ENCODE peak calls at places on chromosomes 16 and 17, in seven cellular contexts. Y is HepG2, X is SK-N-SH, E is H1, H is K562, J is HCT116, V is GM12878. L is an unnamed sample.

GRCh38 chr16:77322757-77323156 is 112.1 kb downstream of the ADAMTS18 start:
- DNase-seq in Y (no peak), X (no peak), E (no peak), H (no peak), J (no peak), V (no peak), L (no peak)

GRCh38 chr16:27242868-27243590 is 25.5 kb downstream of the NSMCE1 start:
- DNase-seq in Y (peak), X (no peak), E (no peak), H (peak), J (no peak), V (peak), L (no peak)

GRCh38 chr16:54171855-54172537 is 114.6 kb downstream of the IRX3 start:
- DNase-seq in Y (peak), X (no peak), E (no peak), H (no peak), J (no peak), V (no peak), L (no peak)

GRCh38 chr16:85253127-85253941 is 141.1 kb upstream of the CIBAR2 start:
- DNase-seq in Y (peak), X (peak), E (no peak), H (peak), J (no peak), V (no peak), L (peak)

GRCh38 chr17:28947639-28948038 is 3.7 kb downstream of the PHF12 start:
- DNase-seq in Y (no peak), X (no peak), E (no peak), H (no peak), J (no peak), V (no peak), L (no peak)

GRCh38 chr17:2195729-2196128 is 107.9 kb downstream of the SMG6 start:
- DNase-seq in Y (no peak), X (no peak), E (no peak), H (no peak), J (no peak), V (peak), L (peak)

GRCh38 chr16:75116081-75116910 is at the start of gene LDHD:
- DNase-seq in Y (peak), X (peak), E (peak), H (peak), J (peak), V (no peak), L (peak)

GRCh38 chr17:9211133-9211765 is 189.9 kb downstream of the NTN1 start:
- DNase-seq in Y (no peak), X (no peak), E (no peak), H (no peak), J (no peak), V (no peak), L (peak)

GRCh38 chr16:28985206-28985605 is 354 bp downstream of the LAT start:
- DNase-seq in Y (no peak), X (no peak), E (no peak), H (no peak), J (no peak), V (no peak), L (no peak)

GRCh38 chr17:41966453-41967140 is at the start of gene CNP:
- DNase-seq in Y (peak), X (peak), E (no peak), H (peak), J (peak), V (peak), L (peak)

GRCh38 chr17:15262291-15263205 is 2.6 kb downstream of the PMP22 start:
- DNase-seq in Y (no peak), X (peak), E (no peak), H (peak), J (peak), V (no peak), L (no peak)

GRCh38 chr17:32747856-32748255 is 129.1 kb downstream of the MYO1D start:
- DNase-seq in Y (peak), X (no peak), E (no peak), H (no peak), J (no peak), V (no peak), L (no peak)

GRCh38 chr16:12573300-12573699 is 230.4 kb downstream of the CPPED1 start:
- DNase-seq in Y (no peak), X (no peak), E (no peak), H (no peak), J (no peak), V (peak), L (no peak)

GRCh38 chr17:78338860-78339259 is 21.0 kb downstream of the SOCS3 start:
- DNase-seq in Y (no peak), X (no peak), E (no peak), H (no peak), J (peak), V (no peak), L (no peak)

GRCh38 chr17:78741644-78742284 is 40.3 kb downstream of the CYTH1 start:
- DNase-seq in Y (no peak), X (no peak), E (no peak), H (no peak), J (no peak), V (no peak), L (no peak)

GRCh38 chr17:40714473-40714872 is 10.9 kb upstream of the KRT24 start:
- DNase-seq in Y (no peak), X (no peak), E (no peak), H (no peak), J (no peak), V (no peak), L (no peak)
- TF ChIP-seq JUND in Y (no peak), X (no peak), E (no peak), H (no peak), J (no peak), V (no peak), L (no peak)

DNA sequence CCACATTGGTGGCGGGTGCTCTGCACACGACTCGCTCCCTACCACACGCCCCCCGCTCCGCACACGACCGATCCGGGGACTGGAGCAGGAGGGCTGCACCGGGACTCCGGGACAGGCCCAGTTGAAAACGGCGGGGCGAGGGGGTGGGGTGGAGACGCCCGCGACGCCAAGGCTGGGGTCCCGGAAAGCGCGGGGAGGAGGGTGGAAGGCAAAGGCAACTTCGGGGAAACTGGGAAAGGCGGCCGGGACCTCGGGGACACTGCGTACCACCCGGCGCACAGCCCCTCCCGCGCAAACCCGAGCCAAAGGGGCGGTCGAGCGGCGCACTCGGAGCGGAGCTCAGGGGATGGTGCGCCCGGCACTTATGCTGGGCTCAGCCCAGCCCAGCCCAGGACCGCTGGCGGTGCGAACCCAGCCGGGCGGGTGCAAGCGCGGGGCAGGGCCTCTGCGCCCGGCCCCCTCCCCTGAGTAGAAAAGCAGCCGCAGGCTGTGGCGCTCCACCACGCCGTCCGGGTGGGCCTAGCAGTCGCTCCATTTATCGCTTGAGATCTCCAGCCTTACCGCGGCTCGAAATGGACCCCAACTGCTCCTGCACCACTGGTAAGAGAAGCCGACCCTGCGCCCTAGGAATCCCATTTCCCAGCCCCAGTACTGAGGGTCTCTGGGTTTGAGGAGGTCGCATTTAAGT is at the start of gene MT1M:
- DNase-seq in Y (no peak), X (peak), E (no peak), H (no peak), J (no peak), V (no peak), L (no peak)
- TF ChIP-seq JUND in Y (no peak), X (no peak), E (no peak), H (no peak), J (no peak), V (no peak), L (no peak)

DNA sequence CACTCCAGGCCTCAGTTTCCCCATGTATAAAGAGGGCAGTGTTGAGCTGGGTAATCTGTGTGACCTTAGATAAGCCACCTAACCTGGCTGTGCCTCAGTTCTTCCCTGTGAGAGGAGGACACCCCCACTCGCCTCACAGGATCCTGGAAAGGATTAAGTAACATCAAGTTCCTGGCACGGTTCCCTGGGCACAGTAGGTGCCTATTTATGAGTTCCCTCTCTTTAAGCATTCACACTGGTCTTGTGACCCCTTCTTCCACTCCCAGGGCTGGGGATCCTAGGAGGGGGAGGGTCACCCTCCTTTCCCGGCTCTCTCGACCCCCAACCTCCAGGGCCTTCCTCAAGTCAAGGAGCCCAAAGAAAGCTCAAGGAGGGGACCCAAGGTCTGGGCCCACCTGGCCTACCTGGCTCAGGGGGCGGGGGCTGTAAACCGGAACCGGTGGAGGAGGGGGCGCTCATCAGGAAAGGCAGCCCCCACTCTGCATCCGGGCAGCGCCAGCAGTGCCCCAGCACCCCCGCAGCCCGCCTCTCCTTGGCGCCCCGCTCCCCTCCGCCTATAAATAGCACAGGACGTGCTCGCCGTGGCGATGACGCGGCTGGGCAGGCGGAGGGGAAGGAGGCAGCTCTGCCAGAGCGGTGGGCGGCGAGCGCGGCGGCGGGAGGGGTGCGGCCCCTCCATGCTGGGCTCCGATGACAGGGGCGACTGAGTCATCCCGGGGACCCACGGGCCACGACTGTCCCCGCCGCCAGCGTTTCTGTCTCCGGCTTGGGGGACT is 9.4 kb downstream of the RPL19 start:
- DNase-seq in Y (no peak), X (peak), E (no peak), H (no peak), J (no peak), V (no peak), L (no peak)
- TF ChIP-seq JUND in Y (no peak), X (no peak), E (no peak), H (no peak), J (no peak), V (no peak), L (no peak)

GRCh38 chr16:50502616-50503000 is 45.6 kb upstream of the NKD1 start:
- DNase-seq in Y (peak), X (no peak), E (no peak), H (no peak), J (no peak), V (no peak), L (no peak)

GRCh38 chr16:50507397-50507796 is 40.8 kb upstream of the NKD1 start:
- DNase-seq in Y (no peak), X (no peak), E (no peak), H (no peak), J (no peak), V (no peak), L (no peak)

GRCh38 chr16:50505714-50506542 is 42.3 kb upstream of the NKD1 start:
- DNase-seq in Y (peak), X (no peak), E (no peak), H (no peak), J (no peak), V (no peak), L (no peak)

GRCh38 chr16:50506543-50506937 is 41.7 kb upstream of the NKD1 start:
- DNase-seq in Y (no peak), X (no peak), E (no peak), H (no peak), J (no peak), V (no peak), L (no peak)

GRCh38 chr16:50505115-50505514 is 43.1 kb upstream of the NKD1 start:
- DNase-seq in Y (no peak), X (no peak), E (no peak), H (no peak), J (no peak), V (no peak), L (no peak)
- TF ChIP-seq JUND in Y (no peak), X (no peak), E (no peak), H (no peak), J (no peak), V (no peak), L (no peak)

DNA sequence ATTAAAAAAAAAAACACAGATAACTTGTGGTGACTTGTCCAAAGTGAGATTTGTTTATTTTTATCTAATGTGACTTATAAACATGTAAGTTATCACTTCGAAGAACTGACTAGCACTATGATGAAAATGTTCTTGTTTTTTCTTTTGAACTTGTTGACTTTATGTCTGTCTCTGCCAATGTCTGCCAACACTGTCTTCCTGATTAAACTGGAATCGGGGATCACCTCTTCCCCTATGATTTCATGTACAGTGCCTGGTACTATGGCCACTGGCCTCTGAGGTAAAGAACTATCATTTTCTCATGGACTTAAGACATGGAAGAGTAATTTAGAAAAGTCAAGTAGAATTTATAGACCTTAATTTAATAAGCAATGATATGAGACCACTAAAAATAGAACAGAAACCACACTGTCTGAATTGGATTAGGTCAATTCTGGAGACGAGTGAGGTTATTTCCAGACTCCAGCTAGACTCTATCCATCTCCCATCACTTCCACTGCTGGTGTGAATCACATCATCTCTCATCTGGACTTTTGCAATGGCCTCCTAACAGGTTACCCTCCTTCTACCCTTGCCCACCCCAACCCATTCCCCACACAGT is 8.9 kb downstream of the C17orf78 start:
- DNase-seq in Y (no peak), X (no peak), E (no peak), H (no peak), J (no peak), V (no peak), L (no peak)
- TF ChIP-seq JUND in Y (no peak), X (no peak), E (no peak), H (no peak), J (no peak), V (no peak), L (no peak)

DNA sequence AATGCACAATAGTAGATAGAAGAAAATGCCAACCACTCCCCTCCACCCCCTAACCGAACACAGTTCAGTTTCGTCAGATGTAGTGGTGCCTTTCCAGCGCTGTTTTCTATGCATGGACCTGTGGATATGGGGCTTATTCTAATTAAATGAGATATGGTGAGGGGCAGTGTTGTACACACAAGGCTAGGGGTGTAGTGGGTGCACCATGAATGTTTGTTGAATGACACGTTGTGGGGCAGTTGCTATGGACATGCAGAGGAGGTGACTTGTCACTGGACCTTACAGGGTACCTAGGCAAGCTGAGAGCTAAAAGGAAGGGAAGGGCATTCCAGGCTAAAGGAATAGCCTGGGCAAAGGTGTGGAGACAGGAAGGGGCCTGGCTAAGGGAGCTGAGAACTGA is 3.4 kb downstream of the PDK2 start:
- DNase-seq in Y (no peak), X (no peak), E (no peak), H (no peak), J (no peak), V (no peak), L (no peak)
- TF ChIP-seq JUND in Y (no peak), X (no peak), E (no peak), H (no peak), J (no peak), V (no peak), L (no peak)

GRCh38 chr17:36859701-36860100 is 77.6 kb upstream of the LHX1 start:
- DNase-seq in Y (no peak), X (no peak), E (no peak), H (no peak), J (no peak), V (no peak), L (no peak)
- TF ChIP-seq JUND in Y (no peak), X (no peak), E (no peak), H (no peak), J (no peak), V (no peak), L (no peak)

GRCh38 chr16:23902223-23903000 is 66.6 kb downstream of the PRKCB start:
- DNase-seq in Y (no peak), X (no peak), E (no peak), H (peak), J (no peak), V (no peak), L (no peak)

GRCh38 chr16:23907903-23908302 is 72.1 kb downstream of the PRKCB start:
- DNase-seq in Y (no peak), X (no peak), E (no peak), H (no peak), J (no peak), V (no peak), L (no peak)

GRCh38 chr16:23903001-23903414 is 67.2 kb downstream of the PRKCB start:
- DNase-seq in Y (no peak), X (no peak), E (no peak), H (peak), J (no peak), V (no peak), L (no peak)

GRCh38 chr16:23907457-23907902 is 71.7 kb downstream of the PRKCB start:
- DNase-seq in Y (no peak), X (no peak), E (no peak), H (peak), J (no peak), V (no peak), L (no peak)

DNA sequence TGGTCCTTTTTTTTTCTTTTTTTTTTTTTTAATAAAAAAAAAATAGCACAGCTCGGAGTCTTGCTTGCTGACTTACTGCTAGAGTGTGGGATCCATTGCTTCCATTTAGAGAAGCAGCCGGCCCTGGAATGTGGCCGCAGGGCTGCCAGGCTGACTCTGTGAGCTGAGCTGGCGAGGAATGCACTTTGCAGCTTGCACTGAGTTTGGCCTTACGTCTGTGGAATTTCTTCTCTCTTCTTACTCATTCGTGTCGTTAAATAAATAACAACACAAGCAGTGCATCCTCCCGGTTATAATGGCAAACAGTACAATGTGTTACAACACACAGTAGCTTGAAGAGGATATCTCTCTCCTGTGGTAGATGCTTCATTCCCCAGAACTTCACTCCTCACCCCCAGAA is 69.2 kb downstream of the PRKCB start:
- DNase-seq in Y (no peak), X (no peak), E (peak), H (no peak), J (no peak), V (no peak), L (peak)
- TF ChIP-seq JUND in Y (no peak), X (no peak), E (no peak), H (no peak), J (no peak), V (no peak), L (no peak)

DNA sequence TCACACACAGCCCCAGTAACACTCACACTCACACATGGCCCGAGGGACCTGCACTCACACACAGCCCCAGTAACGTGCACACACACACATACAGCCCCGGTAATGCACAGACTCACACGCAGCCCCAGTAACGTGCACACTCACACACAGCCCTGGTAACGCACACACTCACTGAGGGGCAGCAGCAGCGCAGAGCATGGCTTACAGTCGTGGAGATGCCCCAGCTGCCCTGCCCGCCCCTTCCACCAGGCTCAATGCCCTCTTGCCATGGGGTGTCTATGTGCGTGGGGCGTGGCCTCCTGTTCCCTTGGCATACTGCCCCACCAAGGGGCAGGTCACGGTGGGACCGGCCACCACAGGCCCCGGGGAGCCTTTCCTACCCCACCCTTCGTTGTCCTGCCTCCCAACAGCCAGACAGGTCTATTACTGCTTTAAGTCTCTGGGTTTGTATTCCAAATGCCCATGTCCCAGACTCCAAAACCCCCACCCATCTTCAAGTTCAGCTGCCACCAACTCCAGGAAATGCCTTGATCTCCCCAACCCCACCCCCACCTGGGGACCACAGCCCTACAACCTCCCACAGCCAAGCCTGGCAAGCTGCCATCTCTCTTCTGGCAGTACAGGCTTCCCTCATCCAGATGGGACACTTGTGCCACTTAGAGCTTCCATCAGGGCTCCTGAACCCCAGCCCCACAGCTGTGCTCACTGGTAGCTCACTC is 2.6 kb downstream of the CCDC102A start:
- DNase-seq in Y (no peak), X (peak), E (no peak), H (no peak), J (no peak), V (no peak), L (no peak)
- TF ChIP-seq JUND in Y (no peak), X (no peak), E (no peak), H (no peak), J (no peak), V (no peak), L (no peak)

L was measured in T47D.